ENCODE peak calls at places on chromosomes 3 and 15, in seven cellular contexts. One of them, this sample, is unnamed.
A peak's percentile ranks its signal among the peaks of the same experiment; 100 is the strongest.

GRCh38 chr3:151410891-151411559 is 26.5 kb upstream of the P2RY12 start:
- DNase-seq in HCT116: no peak
- DNase-seq in caudate nucleus: no peak
- DNase-seq in upper lobe of right lung: no peak
- DNase-seq in adrenal gland: no peak
- DNase-seq in upper lobe of left lung: no peak
- DNase-seq in psoas muscle: no peak
- DNase-seq in this sample: no peak

GRCh38 chr3:33058780-33059179 is 38.2 kb downstream of the GLB1 start:
- DNase-seq in HCT116: no peak
- DNase-seq in caudate nucleus: no peak
- DNase-seq in upper lobe of right lung: no peak
- DNase-seq in adrenal gland: no peak
- DNase-seq in upper lobe of left lung: no peak
- DNase-seq in psoas muscle: no peak
- DNase-seq in this sample: no peak

GRCh38 chr15:101055411-101055810 is 136.3 kb downstream of the LRRK1 start:
- DNase-seq in HCT116: no peak
- DNase-seq in caudate nucleus: no peak
- DNase-seq in upper lobe of right lung: no peak
- DNase-seq in adrenal gland: no peak
- DNase-seq in upper lobe of left lung: no peak
- DNase-seq in psoas muscle: no peak
- DNase-seq in this sample: no peak

GRCh38 chr3:133964547-133964946 is 65.2 kb downstream of the SLCO2A1 start:
- DNase-seq in HCT116: peak; percentile 19
- DNase-seq in caudate nucleus: no peak
- DNase-seq in upper lobe of right lung: no peak
- DNase-seq in adrenal gland: no peak
- DNase-seq in upper lobe of left lung: no peak
- DNase-seq in psoas muscle: no peak
- DNase-seq in this sample: no peak

GRCh38 chr3:109685084-109686079 is 348.0 kb upstream of the DPPA4 start:
- DNase-seq in HCT116: peak; percentile 93
- DNase-seq in caudate nucleus: no peak
- DNase-seq in upper lobe of right lung: peak; percentile 65
- DNase-seq in adrenal gland: peak; percentile 98
- DNase-seq in upper lobe of left lung: peak; percentile 65
- DNase-seq in psoas muscle: peak; percentile 67
- DNase-seq in this sample: no peak

GRCh38 chr3:141632779-141633374 is 105.2 kb upstream of the RNF7 start:
- DNase-seq in HCT116: no peak
- DNase-seq in caudate nucleus: no peak
- DNase-seq in upper lobe of right lung: no peak
- DNase-seq in adrenal gland: no peak
- DNase-seq in upper lobe of left lung: no peak
- DNase-seq in psoas muscle: no peak
- DNase-seq in this sample: no peak

GRCh38 chr3:38454179-38454883 is 641 bp downstream of the ACVR2B start:
- DNase-seq in HCT116: no peak
- DNase-seq in caudate nucleus: no peak
- DNase-seq in upper lobe of right lung: peak; percentile 81
- DNase-seq in adrenal gland: peak; percentile 48
- DNase-seq in upper lobe of left lung: no peak
- DNase-seq in psoas muscle: peak; percentile 39
- DNase-seq in this sample: peak; percentile 43

GRCh38 chr3:19272296-19272695 is 124.0 kb downstream of the KCNH8 start:
- DNase-seq in HCT116: no peak
- DNase-seq in caudate nucleus: no peak
- DNase-seq in upper lobe of right lung: no peak
- DNase-seq in adrenal gland: no peak
- DNase-seq in upper lobe of left lung: no peak
- DNase-seq in psoas muscle: no peak
- DNase-seq in this sample: no peak

GRCh38 chr3:196969001-196969659 is 497 bp upstream of the PIGZ start:
- DNase-seq in HCT116: no peak
- DNase-seq in caudate nucleus: no peak
- DNase-seq in upper lobe of right lung: peak; percentile 79
- DNase-seq in adrenal gland: peak; percentile 10
- DNase-seq in upper lobe of left lung: peak; percentile 51
- DNase-seq in psoas muscle: peak; percentile 40
- DNase-seq in this sample: no peak

GRCh38 chr3:42666577-42666998 is 13.1 kb downstream of the ZBTB47 start:
- DNase-seq in HCT116: no peak
- DNase-seq in caudate nucleus: no peak
- DNase-seq in upper lobe of right lung: no peak
- DNase-seq in adrenal gland: no peak
- DNase-seq in upper lobe of left lung: peak; percentile 19
- DNase-seq in psoas muscle: peak; percentile 35
- DNase-seq in this sample: peak; percentile 69

GRCh38 chr3:114608293-114608692 is 314.5 kb downstream of the TIGIT start:
- DNase-seq in HCT116: no peak
- DNase-seq in caudate nucleus: no peak
- DNase-seq in upper lobe of right lung: no peak
- DNase-seq in adrenal gland: no peak
- DNase-seq in upper lobe of left lung: no peak
- DNase-seq in psoas muscle: no peak
- DNase-seq in this sample: no peak

GRCh38 chr3:41682996-41683395 is 278.9 kb downstream of the ULK4 start:
- DNase-seq in HCT116: no peak
- DNase-seq in caudate nucleus: no peak
- DNase-seq in upper lobe of right lung: no peak
- DNase-seq in adrenal gland: no peak
- DNase-seq in upper lobe of left lung: no peak
- DNase-seq in psoas muscle: no peak
- DNase-seq in this sample: no peak

GRCh38 chr3:128683957-128684356 is 33.3 kb upstream of the RPN1 start:
- DNase-seq in HCT116: no peak
- DNase-seq in caudate nucleus: no peak
- DNase-seq in upper lobe of right lung: no peak
- DNase-seq in adrenal gland: no peak
- DNase-seq in upper lobe of left lung: no peak
- DNase-seq in psoas muscle: no peak
- DNase-seq in this sample: no peak

GRCh38 chr3:127671523-127672428 is 976 bp upstream of the ABTB1 start:
- DNase-seq in HCT116: no peak
- DNase-seq in caudate nucleus: no peak
- DNase-seq in upper lobe of right lung: peak; percentile 72
- DNase-seq in adrenal gland: peak; percentile 19
- DNase-seq in upper lobe of left lung: peak; percentile 22
- DNase-seq in psoas muscle: peak; percentile 43
- DNase-seq in this sample: peak; percentile 83

GRCh38 chr15:31376511-31376910 is 49.9 kb downstream of the KLF13 start:
- DNase-seq in HCT116: no peak
- DNase-seq in caudate nucleus: no peak
- DNase-seq in upper lobe of right lung: no peak
- DNase-seq in adrenal gland: no peak
- DNase-seq in upper lobe of left lung: no peak
- DNase-seq in psoas muscle: no peak
- DNase-seq in this sample: no peak

GRCh38 chr3:123110953-123111615 is 44.3 kb downstream of the PDIA5 start:
- DNase-seq in HCT116: no peak
- DNase-seq in caudate nucleus: no peak
- DNase-seq in upper lobe of right lung: no peak
- DNase-seq in adrenal gland: no peak
- DNase-seq in upper lobe of left lung: no peak
- DNase-seq in psoas muscle: no peak
- DNase-seq in this sample: no peak

GRCh38 chr3:14491396-14492190 is 48.5 kb downstream of the GRIP2 start:
- DNase-seq in HCT116: no peak
- DNase-seq in caudate nucleus: no peak
- DNase-seq in upper lobe of right lung: peak; percentile 42
- DNase-seq in adrenal gland: no peak
- DNase-seq in upper lobe of left lung: no peak
- DNase-seq in psoas muscle: no peak
- DNase-seq in this sample: no peak

GRCh38 chr3:49899815-49900214 is 3.9 kb downstream of the MST1R start:
- DNase-seq in HCT116: no peak
- DNase-seq in caudate nucleus: no peak
- DNase-seq in upper lobe of right lung: no peak
- DNase-seq in adrenal gland: peak; percentile 16
- DNase-seq in upper lobe of left lung: no peak
- DNase-seq in psoas muscle: no peak
- DNase-seq in this sample: no peak

GRCh38 chr15:68377766-68378165 is 54.2 kb downstream of the ITGA11 start:
- DNase-seq in HCT116: no peak
- DNase-seq in caudate nucleus: no peak
- DNase-seq in upper lobe of right lung: no peak
- DNase-seq in adrenal gland: no peak
- DNase-seq in upper lobe of left lung: no peak
- DNase-seq in psoas muscle: no peak
- DNase-seq in this sample: no peak

GRCh38 chr15:52094811-52095584 is 17.6 kb downstream of the BCL2L10 start:
- DNase-seq in HCT116: no peak
- DNase-seq in caudate nucleus: no peak
- DNase-seq in upper lobe of right lung: no peak
- DNase-seq in adrenal gland: no peak
- DNase-seq in upper lobe of left lung: no peak
- DNase-seq in psoas muscle: no peak
- DNase-seq in this sample: no peak

GRCh38 chr15:52093167-52093538 is 19.4 kb downstream of the BCL2L10 start:
- DNase-seq in HCT116: no peak
- DNase-seq in caudate nucleus: no peak
- DNase-seq in upper lobe of right lung: no peak
- DNase-seq in adrenal gland: no peak
- DNase-seq in upper lobe of left lung: no peak
- DNase-seq in psoas muscle: no peak
- DNase-seq in this sample: no peak

GRCh38 chr15:52097176-52097575 is 15.4 kb downstream of the BCL2L10 start:
- DNase-seq in HCT116: no peak
- DNase-seq in caudate nucleus: no peak
- DNase-seq in upper lobe of right lung: no peak
- DNase-seq in adrenal gland: no peak
- DNase-seq in upper lobe of left lung: no peak
- DNase-seq in psoas muscle: no peak
- DNase-seq in this sample: no peak

GRCh38 chr15:52093539-52094502 is 18.8 kb downstream of the BCL2L10 start:
- DNase-seq in HCT116: no peak
- DNase-seq in caudate nucleus: no peak
- DNase-seq in upper lobe of right lung: no peak
- DNase-seq in adrenal gland: peak; percentile 80
- DNase-seq in upper lobe of left lung: no peak
- DNase-seq in psoas muscle: peak; percentile 56
- DNase-seq in this sample: no peak

GRCh38 chr15:52095597-52096262 is 16.8 kb downstream of the BCL2L10 start:
- DNase-seq in HCT116: no peak
- DNase-seq in caudate nucleus: no peak
- DNase-seq in upper lobe of right lung: no peak
- DNase-seq in adrenal gland: peak; percentile 56
- DNase-seq in upper lobe of left lung: no peak
- DNase-seq in psoas muscle: no peak
- DNase-seq in this sample: no peak
- H3K27ac ChIP-seq in HCT116: no peak overlapping the region
- H3K27ac ChIP-seq in caudate nucleus: no peak overlapping the region
- H3K27ac ChIP-seq in upper lobe of right lung: no peak overlapping the region
- H3K27ac ChIP-seq in adrenal gland: no peak overlapping the region
- H3K27ac ChIP-seq in upper lobe of left lung: no peak overlapping the region
- H3K27ac ChIP-seq in psoas muscle: no peak overlapping the region
- H3K27ac ChIP-seq in this sample: no peak overlapping the region

GRCh38 chr3:13479582-13480339 is at the start of gene HDAC11:
- DNase-seq in HCT116: peak; percentile 89
- DNase-seq in caudate nucleus: peak; percentile 99
- DNase-seq in upper lobe of right lung: peak; percentile 100
- DNase-seq in adrenal gland: peak; percentile 99
- DNase-seq in upper lobe of left lung: peak; percentile 99
- DNase-seq in psoas muscle: peak; percentile 99
- DNase-seq in this sample: peak; percentile 97

GRCh38 chr3:13475871-13476590 is 4.1 kb upstream of the HDAC11 start:
- DNase-seq in HCT116: no peak
- DNase-seq in caudate nucleus: no peak
- DNase-seq in upper lobe of right lung: peak; percentile 52
- DNase-seq in adrenal gland: no peak
- DNase-seq in upper lobe of left lung: no peak
- DNase-seq in psoas muscle: no peak
- DNase-seq in this sample: no peak

GRCh38 chr3:13479332-13479581 is 849 bp upstream of the HDAC11 start:
- DNase-seq in HCT116: no peak
- DNase-seq in caudate nucleus: peak; percentile 73
- DNase-seq in upper lobe of right lung: peak; percentile 84
- DNase-seq in adrenal gland: peak; percentile 49
- DNase-seq in upper lobe of left lung: peak; percentile 53
- DNase-seq in psoas muscle: peak; percentile 56
- DNase-seq in this sample: peak; percentile 86

GRCh38 chr3:13480340-13481318 is 523 bp downstream of the HDAC11 start:
- DNase-seq in HCT116: no peak
- DNase-seq in caudate nucleus: no peak
- DNase-seq in upper lobe of right lung: peak; percentile 63
- DNase-seq in adrenal gland: peak; percentile 38
- DNase-seq in upper lobe of left lung: no peak
- DNase-seq in psoas muscle: no peak
- DNase-seq in this sample: peak; percentile 43

GRCh38 chr3:13477946-13478345 is 2.2 kb upstream of the HDAC11 start:
- DNase-seq in HCT116: no peak
- DNase-seq in caudate nucleus: no peak
- DNase-seq in upper lobe of right lung: no peak
- DNase-seq in adrenal gland: no peak
- DNase-seq in upper lobe of left lung: no peak
- DNase-seq in psoas muscle: no peak
- DNase-seq in this sample: no peak
- H3K27ac ChIP-seq in HCT116: no peak overlapping the region
- H3K27ac ChIP-seq in caudate nucleus: peak overlapping the region; percentile 97
- H3K27ac ChIP-seq in upper lobe of right lung: no peak overlapping the region
- H3K27ac ChIP-seq in adrenal gland: no peak overlapping the region
- H3K27ac ChIP-seq in upper lobe of left lung: no peak overlapping the region
- H3K27ac ChIP-seq in psoas muscle: peak overlapping the region; percentile 95
- H3K27ac ChIP-seq in this sample: peak overlapping the region; percentile 99

GRCh38 chr3:9886328-9886727 is 4.1 kb upstream of the JAGN1 start:
- DNase-seq in HCT116: no peak
- DNase-seq in caudate nucleus: no peak
- DNase-seq in upper lobe of right lung: no peak
- DNase-seq in adrenal gland: no peak
- DNase-seq in upper lobe of left lung: no peak
- DNase-seq in psoas muscle: no peak
- DNase-seq in this sample: no peak
- H3K27ac ChIP-seq in HCT116: no peak overlapping the region
- H3K27ac ChIP-seq in caudate nucleus: no peak overlapping the region
- H3K27ac ChIP-seq in upper lobe of right lung: no peak overlapping the region
- H3K27ac ChIP-seq in adrenal gland: no peak overlapping the region
- H3K27ac ChIP-seq in upper lobe of left lung: no peak overlapping the region
- H3K27ac ChIP-seq in psoas muscle: no peak overlapping the region
- H3K27ac ChIP-seq in this sample: no peak overlapping the region

GRCh38 chr15:73988075-73988969 is 3.8 kb downstream of the STOML1 start:
- DNase-seq in HCT116: no peak
- DNase-seq in caudate nucleus: no peak
- DNase-seq in upper lobe of right lung: no peak
- DNase-seq in adrenal gland: no peak
- DNase-seq in upper lobe of left lung: no peak
- DNase-seq in psoas muscle: no peak
- DNase-seq in this sample: no peak
- H3K27ac ChIP-seq in HCT116: no peak overlapping the region
- H3K27ac ChIP-seq in caudate nucleus: no peak overlapping the region
- H3K27ac ChIP-seq in upper lobe of right lung: peak overlapping the region; percentile 80
- H3K27ac ChIP-seq in adrenal gland: peak overlapping the region; percentile 45
- H3K27ac ChIP-seq in upper lobe of left lung: peak overlapping the region; percentile 99
- H3K27ac ChIP-seq in psoas muscle: peak overlapping the region; percentile 91
- H3K27ac ChIP-seq in this sample: no peak overlapping the region

DNA sequence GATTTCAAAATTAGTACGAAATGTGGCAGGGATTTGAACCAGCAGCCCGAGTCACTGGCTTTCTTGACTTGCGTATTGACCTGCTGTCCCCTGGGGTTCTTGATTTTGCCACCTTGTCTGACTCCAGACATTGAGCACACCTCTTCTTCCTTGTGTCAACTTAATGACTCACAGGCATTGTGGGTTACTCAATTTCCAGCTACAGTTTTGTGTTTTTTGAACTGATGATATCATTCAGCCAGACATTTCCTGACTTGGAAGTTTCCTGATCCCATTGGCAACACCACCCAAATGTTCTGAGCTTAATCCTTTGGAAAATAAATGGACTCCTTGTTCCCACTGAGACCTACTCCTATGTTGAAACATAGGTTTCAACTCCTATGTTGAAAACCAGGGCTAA is 64.2 kb downstream of the MOBP start:
- DNase-seq in HCT116: peak; percentile 21
- DNase-seq in caudate nucleus: no peak
- DNase-seq in upper lobe of right lung: no peak
- DNase-seq in adrenal gland: no peak
- DNase-seq in upper lobe of left lung: no peak
- DNase-seq in psoas muscle: no peak
- DNase-seq in this sample: no peak
- H3K27ac ChIP-seq in HCT116: no peak overlapping the region
- H3K27ac ChIP-seq in caudate nucleus: no peak overlapping the region
- H3K27ac ChIP-seq in upper lobe of right lung: no peak overlapping the region
- H3K27ac ChIP-seq in adrenal gland: no peak overlapping the region
- H3K27ac ChIP-seq in upper lobe of left lung: no peak overlapping the region
- H3K27ac ChIP-seq in psoas muscle: no peak overlapping the region
- H3K27ac ChIP-seq in this sample: no peak overlapping the region

This sample was measured in substantia nigra.